ENCODE peak calls at places on chromosomes 13 and 19, in nine cellular contexts. G, O, S, M, U, W, E, K and F are unnamed samples.

GRCh38 chr13:26760835-26761582 is 423 bp upstream of the GPR12 start:
- DNase-seq in G (no peak), U (no peak), M (no peak), S (no peak), W (no peak), O (no peak), K (no peak), E (no peak), F (no peak)

GRCh38 chr13:70960841-70961443 is 852.7 kb upstream of the KLHL1 start:
- DNase-seq in K (no peak), G (peak), E (peak), O (no peak), S (no peak), M (no peak), W (no peak), U (no peak), F (no peak)

GRCh38 chr13:95494082-95494681 is 58.3 kb upstream of the CLDN10 start:
- DNase-seq in O (no peak), W (no peak), E (peak), U (no peak), K (no peak), S (no peak), M (no peak), G (peak), F (no peak)

GRCh38 chr19:48962029-48962848 is 2.9 kb upstream of the FTL start:
- DNase-seq in U (peak), M (peak), S (no peak), K (no peak), W (peak), G (peak), O (no peak), E (no peak), F (peak)

GRCh38 chr13:42788601-42789000 is 7.2 kb downstream of the FAM216B start:
- DNase-seq in U (no peak), S (no peak), K (no peak), G (no peak), M (no peak), W (no peak), E (no peak), O (no peak), F (no peak)

GRCh38 chr13:43157796-43158195 is 134.4 kb downstream of the DNAJC15 start:
- DNase-seq in U (no peak), M (no peak), O (no peak), S (no peak), K (no peak), E (no peak), W (no peak), G (no peak), F (no peak)

GRCh38 chr19:28949535-28949934 is 263.4 kb downstream of the UQCRFS1 start:
- DNase-seq in G (no peak), K (no peak), U (no peak), W (no peak), O (no peak), M (no peak), S (no peak), E (no peak), F (no peak)

GRCh38 chr13:21550918-21551317 is 53.1 kb downstream of the MICU2 start:
- DNase-seq in O (no peak), W (no peak), E (no peak), G (no peak), K (no peak), U (no peak), S (no peak), M (no peak), F (no peak)

GRCh38 chr13:46675016-46675415 is 121.9 kb downstream of the ESD start:
- DNase-seq in U (no peak), E (no peak), G (no peak), W (no peak), S (no peak), K (no peak), M (no peak), O (no peak), F (no peak)

GRCh38 chr13:28685892-28686291 is 27.0 kb downstream of the POMP start:
- DNase-seq in M (no peak), K (no peak), S (no peak), W (no peak), E (no peak), G (no peak), U (no peak), O (no peak), F (no peak)

GRCh38 chr19:43798546-43799409 is 3.5 kb downstream of the LYPD5 start:
- DNase-seq in U (peak), G (no peak), W (no peak), S (no peak), O (peak), E (no peak), M (peak), K (no peak), F (peak)

GRCh38 chr19:57667220-57667619 is 1.5 kb upstream of the ZSCAN4 start:
- DNase-seq in G (no peak), W (no peak), K (no peak), O (no peak), U (no peak), S (no peak), E (no peak), M (no peak), F (no peak)

GRCh38 chr13:33349996-33350826 is 64.7 kb upstream of the STARD13 start:
- DNase-seq in M (peak), G (peak), W (peak), K (peak), U (peak), E (peak), S (no peak), O (peak), F (peak)

GRCh38 chr19:38375748-38376147 is 1.4 kb downstream of the PSMD8 start:
- DNase-seq in S (no peak), W (no peak), E (peak), O (no peak), G (no peak), U (no peak), M (no peak), K (no peak), F (no peak)

GRCh38 chr19:12112701-12113100 is 27.4 kb downstream of the ZNF20 start:
- DNase-seq in M (no peak), W (no peak), K (no peak), E (no peak), O (no peak), U (no peak), S (no peak), G (no peak), F (no peak)

GRCh38 chr19:45096700-45097099 is 3.7 kb downstream of the PPP1R37 start:
- DNase-seq in S (no peak), G (no peak), M (no peak), E (no peak), U (no peak), O (no peak), K (no peak), W (no peak), F (no peak)

GRCh38 chr19:46404039-46404883 is 9.1 kb downstream of the CCDC8 start:
- DNase-seq in S (no peak), K (peak), G (peak), W (peak), E (peak), U (peak), M (peak), O (no peak), F (peak)

GRCh38 chr13:51769455-51770127 is 34.4 kb downstream of the DHRS12 start:
- DNase-seq in K (no peak), O (no peak), E (no peak), M (peak), W (no peak), S (no peak), G (peak), U (no peak), F (no peak)

GRCh38 chr13:109819851-109820250 is 33.5 kb upstream of the IRS2 start:
- DNase-seq in M (no peak), W (no peak), O (no peak), U (no peak), G (no peak), S (no peak), E (no peak), K (no peak), F (no peak)

GRCh38 chr19:45136507-45137178 is 24.1 kb downstream of the NKPD1 start:
- DNase-seq in M (no peak), E (no peak), S (no peak), O (no peak), W (no peak), K (no peak), U (no peak), G (no peak), F (no peak)

GRCh38 chr13:52125547-52125946 is 3.3 kb downstream of the NEK5 start:
- DNase-seq in M (no peak), U (no peak), E (no peak), W (no peak), G (no peak), K (no peak), O (no peak), S (no peak), F (no peak)

GRCh38 chr19:751501-752341 is 809 bp downstream of the MISP start:
- DNase-seq in O (no peak), W (no peak), U (no peak), G (no peak), K (no peak), M (peak), E (peak), S (no peak), F (no peak)

GRCh38 chr13:31798189-31798588 is 58.9 kb downstream of the RXFP2 start:
- DNase-seq in S (no peak), W (no peak), U (no peak), M (no peak), G (no peak), K (no peak), O (no peak), E (no peak), F (no peak)

GRCh38 chr13:33723365-33723764 is 94.6 kb upstream of the RFC3 start:
- DNase-seq in W (no peak), O (no peak), E (no peak), S (no peak), G (no peak), U (no peak), K (no peak), M (no peak), F (no peak)

GRCh38 chr19:52896431-52897148 is 845 bp downstream of the ZNF320 start:
- DNase-seq in W (peak), M (peak), S (no peak), O (no peak), K (peak), G (peak), U (peak), E (peak), F (no peak)

GRCh38 chr19:768424-768823 is 17.5 kb downstream of the MISP start:
- DNase-seq in M (no peak), E (peak), G (no peak), O (no peak), U (no peak), K (no peak), W (no peak), S (no peak), F (no peak)

GRCh38 chr13:39836038-39836437 is 180.6 kb downstream of the COG6 start:
- DNase-seq in S (no peak), U (no peak), E (no peak), O (no peak), W (no peak), K (no peak), G (no peak), M (no peak), F (no peak)

GRCh38 chr19:12603714-12604113 is 6.9 kb downstream of the ZNF490 start:
- DNase-seq in E (peak), O (no peak), W (no peak), K (no peak), M (no peak), G (no peak), U (no peak), S (no peak), F (no peak)

GRCh38 chr19:5767949-5768348 is 16.6 kb downstream of the PRR22 start:
- DNase-seq in M (no peak), E (no peak), W (no peak), S (no peak), G (no peak), K (no peak), U (no peak), O (no peak), F (no peak)

GRCh38 chr19:53977991-53978731 is 13.3 kb upstream of the CACNG6 start:
- DNase-seq in W (peak), G (peak), U (peak), O (no peak), K (no peak), M (no peak), E (peak), S (no peak), F (no peak)

GRCh38 chr19:18775586-18776287 is 15.4 kb downstream of the COMP start:
- DNase-seq in K (no peak), M (no peak), U (peak), O (no peak), G (no peak), E (peak), S (no peak), W (no peak), F (no peak)

GRCh38 chr13:59342396-59342795 is 821.3 kb downstream of the DIAPH3 start:
- DNase-seq in E (no peak), S (no peak), O (no peak), K (no peak), W (no peak), U (no peak), G (no peak), M (no peak), F (no peak)

GRCh38 chr19:1312732-1313694 is 27.3 kb downstream of the EFNA2 start:
- DNase-seq in K (peak), G (no peak), E (peak), W (no peak), M (no peak), U (peak), O (no peak), S (no peak), F (no peak)

GRCh38 chr13:20370815-20371421 is 138.8 kb upstream of the GJB6 start:
- DNase-seq in K (no peak), E (no peak), O (no peak), S (no peak), W (no peak), M (no peak), U (no peak), G (no peak), F (no peak)

GRCh38 chr19:58558066-58558622 is at the start of gene UBE2M:
- DNase-seq in M (peak), S (no peak), G (peak), U (peak), K (peak), W (peak), O (no peak), E (no peak), F (peak)

GRCh38 chr13:99085846-99086148 is 107.9 kb upstream of the DOCK9 start:
- DNase-seq in E (no peak), O (no peak), G (no peak), K (no peak), S (no peak), W (no peak), M (no peak), U (no peak), F (no peak)

GRCh38 chr19:11890634-11891033 is 3.1 kb downstream of the ZNF69 start:
- DNase-seq in W (no peak), K (no peak), M (no peak), G (no peak), E (no peak), O (no peak), U (no peak), S (no peak), F (no peak)

GRCh38 chr13:102687520-102687919 is 7.3 kb downstream of the METTL21C start:
- DNase-seq in W (no peak), S (no peak), M (no peak), E (no peak), K (no peak), U (no peak), G (no peak), O (no peak), F (no peak)

GRCh38 chr13:27053902-27054595 is 117.6 kb downstream of the USP12 start:
- DNase-seq in U (no peak), W (no peak), O (no peak), E (peak), M (no peak), G (no peak), S (no peak), K (no peak), F (no peak)

GRCh38 chr19:35908010-35908441 is at the start of gene TYROBP:
- DNase-seq in W (peak), U (no peak), E (no peak), K (no peak), S (no peak), O (no peak), M (no peak), G (peak), F (peak)
- TF ChIP-seq POLR2A in W (no peak), U (no peak), E (no peak), K (no peak), S (no peak), O (no peak), M (no peak), G (no peak), F (peak)

GRCh38 chr19:42286349-42287016 is 15.4 kb upstream of the PRR19 start:
- DNase-seq in S (no peak), K (peak), G (no peak), U (peak), M (peak), W (peak), E (peak), O (no peak), F (peak)
- TF ChIP-seq POLR2A in S (no peak), K (no peak), G (no peak), U (no peak), M (no peak), W (no peak), E (no peak), O (no peak), F (no peak)

DNA sequence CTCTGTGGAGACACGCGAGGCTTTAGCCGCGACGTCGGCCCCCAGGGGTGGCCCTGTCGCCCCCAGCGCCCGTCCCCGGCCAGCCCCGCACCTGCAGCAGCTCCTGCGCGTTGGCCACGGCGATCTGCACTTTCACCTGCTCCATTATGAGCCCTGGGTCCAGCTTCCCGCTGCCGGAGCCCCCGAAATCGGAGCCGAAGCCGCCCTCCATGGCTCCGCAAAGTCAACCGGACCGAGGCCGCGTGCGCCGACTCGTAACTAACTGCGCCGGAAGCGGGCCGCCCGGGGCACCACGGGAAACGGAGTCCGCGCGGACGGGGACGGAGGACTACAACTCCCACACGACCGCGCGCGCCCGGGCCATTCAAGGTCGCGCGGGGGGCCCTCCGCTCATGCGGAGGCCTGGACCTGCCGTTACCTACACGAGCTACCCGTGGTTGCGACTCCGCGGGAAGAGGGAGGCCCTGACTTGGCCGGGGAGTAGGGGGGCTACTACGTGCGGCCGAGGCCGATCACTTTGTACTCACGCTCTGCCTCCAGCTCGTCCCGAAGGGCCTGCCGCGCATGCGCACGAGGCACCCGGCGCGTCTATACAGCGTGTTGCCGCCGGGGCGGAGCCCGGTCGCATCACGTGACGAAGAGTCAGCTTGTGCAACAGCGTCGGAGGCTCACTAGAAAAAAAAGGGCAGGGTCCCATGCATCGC is at the start of gene TIMM13:
- DNase-seq in W (peak), U (peak), E (peak), O (peak), K (peak), M (peak), G (peak), S (peak), F (peak)
- TF ChIP-seq POLR2A in W (no peak), U (no peak), E (peak), O (no peak), K (peak), M (no peak), G (no peak), S (peak), F (peak)

GRCh38 chr19:30880151-30880550 is 469.1 kb downstream of the TSHZ3 start:
- DNase-seq in O (no peak), G (no peak), S (no peak), K (no peak), W (no peak), M (no peak), U (no peak), E (no peak), F (no peak)
- TF ChIP-seq POLR2A in O (no peak), G (no peak), S (no peak), K (no peak), W (no peak), M (no peak), U (no peak), E (no peak), F (no peak)

GRCh38 chr19:40716031-40716654 is 543 bp downstream of the COQ8B start:
- DNase-seq in G (peak), M (no peak), E (peak), U (peak), O (peak), S (no peak), K (peak), W (peak), F (peak)

GRCh38 chr19:40714519-40715299 is 2.0 kb downstream of the COQ8B start:
- DNase-seq in U (peak), E (peak), O (peak), S (peak), K (peak), M (peak), W (peak), G (peak), F (peak)

GRCh38 chr19:40717880-40718773 is 1.2 kb downstream of the ITPKC start:
- DNase-seq in O (peak), M (no peak), W (no peak), U (peak), K (peak), E (peak), S (no peak), G (peak), F (peak)

GRCh38 chr19:40717325-40717879 is 490 bp downstream of the ITPKC start:
- DNase-seq in S (no peak), E (no peak), W (no peak), U (peak), K (no peak), O (peak), G (peak), M (no peak), F (no peak)

GRCh38 chr19:40716655-40717324 is at the start of the genes COQ8B and ITPKC:
- DNase-seq in G (peak), E (peak), S (peak), K (peak), U (peak), W (peak), M (peak), O (peak), F (peak)
- TF ChIP-seq POLR2A in G (peak), E (peak), S (peak), K (peak), U (peak), W (peak), M (peak), O (peak), F (no peak)

GRCh38 chr19:50898018-50898417 is 13.2 kb downstream of the KLK4 start:
- DNase-seq in E (no peak), G (no peak), M (no peak), S (no peak), U (no peak), O (no peak), K (no peak), W (no peak), F (no peak)

GRCh38 chr19:50894478-50895356 is 16.5 kb downstream of the KLK4 start:
- DNase-seq in W (no peak), U (no peak), K (no peak), E (no peak), S (no peak), M (no peak), G (no peak), O (no peak), F (no peak)

GRCh38 chr19:50897191-50897607 is 14.0 kb downstream of the KLK4 start:
- DNase-seq in W (no peak), G (no peak), U (no peak), S (no peak), E (no peak), K (no peak), M (no peak), O (no peak), F (no peak)

GRCh38 chr19:50897612-50898011 is 13.6 kb downstream of the KLK4 start:
- DNase-seq in O (no peak), S (no peak), K (no peak), G (no peak), W (no peak), M (no peak), U (no peak), E (no peak), F (no peak)

GRCh38 chr19:50896591-50897190 is 14.5 kb downstream of the KLK4 start:
- DNase-seq in G (no peak), M (no peak), S (no peak), W (no peak), O (no peak), K (no peak), U (peak), E (peak), F (peak)
- TF ChIP-seq POLR2A in G (no peak), M (no peak), S (no peak), W (no peak), O (no peak), K (no peak), U (no peak), E (no peak), F (no peak)